ENCODE peak calls at places on chromosomes 6 and 20, in five cellular contexts. X, C, T, Y and J are unnamed samples.

GRCh38 chr20:62923669-62924566 is 2.4 kb downstream of the DIDO1 start:
- DNase-seq in X (no peak), T (no peak), C (peak; percentile 38), Y (peak; percentile 29), J (no peak)

GRCh38 chr6:131923356-131923755 is 27.8 kb downstream of the CCN2 start:
- DNase-seq in T (peak; percentile 81), Y (peak; percentile 63), C (peak; percentile 60), X (peak; percentile 84), J (peak; percentile 58)

GRCh38 chr20:59752101-59752586 is 147.8 kb downstream of the PHACTR3 start:
- DNase-seq in X (peak; percentile 26), C (no peak), T (peak; percentile 0), Y (no peak), J (no peak)

GRCh38 chr6:167937948-167938911 is 59.2 kb upstream of the KIF25 start:
- DNase-seq in C (no peak), T (no peak), X (no peak), Y (no peak), J (no peak)

GRCh38 chr6:147642458-147642857 is 134.0 kb downstream of the SAMD5 start:
- DNase-seq in Y (peak; percentile 48), X (no peak), C (peak; percentile 1), T (no peak), J (peak; percentile 12)

GRCh38 chr6:147774856-147775255 is 266.4 kb downstream of the SAMD5 start:
- DNase-seq in C (no peak), T (peak; percentile 17), X (no peak), Y (no peak), J (no peak)

GRCh38 chr6:42403831-42404230 is 47.9 kb downstream of the TRERF1 start:
- DNase-seq in Y (no peak), T (no peak), X (no peak), C (peak; percentile 23), J (no peak)

GRCh38 chr20:38692436-38693411 is 31.6 kb upstream of the SLC32A1 start:
- DNase-seq in C (peak; percentile 66), Y (peak; percentile 63), T (peak; percentile 92), X (peak; percentile 60), J (peak; percentile 66)

GRCh38 chr6:95589826-95590570 is 12.7 kb downstream of the MANEA start:
- DNase-seq in Y (no peak), X (no peak), C (no peak), T (no peak), J (no peak)